ENCODE peak calls at places on chromosomes 6 and 20, in seven cellular contexts. G is gastrocnemius medialis; B is omental fat pad; Y is EL; L is activated T-helper 1 cell treated with anti-CD3 and anti-CD28 coated beads, Interleukin-2, amount 50 U/mL, for 16 hours; R is mesendoderm; S is naive thymus-derived CD8-positive, alpha-beta T cell. O is an unnamed sample.
A peak's percentile ranks its signal among the peaks of the same experiment; 100 is the strongest.

GRCh38 chr20:54606384-54606783 is 131.0 kb downstream of the DOK5 start:
- DNase-seq in S (no peak), R (no peak), G (no peak), L (no peak), B (no peak), Y (no peak), O (no peak)

GRCh38 chr20:37542281-37542680 is 14.6 kb upstream of the BLCAP start:
- DNase-seq in G (no peak), B (no peak), Y (peak; percentile 80), R (no peak), L (no peak), S (no peak), O (no peak)

GRCh38 chr6:24848461-24848860 is 49.7 kb upstream of the ARMH2 start:
- DNase-seq in R (no peak), G (no peak), L (no peak), Y (no peak), S (no peak), B (no peak), O (no peak)

GRCh38 chr6:143549630-143550268 is 38.2 kb upstream of the FUCA2 start:
- DNase-seq in S (no peak), B (no peak), R (no peak), G (no peak), L (no peak), Y (no peak), O (no peak)

GRCh38 chr6:155078331-155078745 is 83.2 kb downstream of the TIAM2 start:
- DNase-seq in B (no peak), L (no peak), Y (no peak), S (no peak), R (no peak), G (no peak), O (no peak)

GRCh38 chr20:57904706-57905105 is 194.9 kb upstream of the PMEPA1 start:
- DNase-seq in B (no peak), G (no peak), S (no peak), Y (no peak), L (no peak), R (no peak), O (no peak)

GRCh38 chr6:43799671-43800623 is 29.9 kb downstream of the VEGFA start:
- DNase-seq in G (no peak), R (no peak), Y (no peak), B (no peak), L (no peak), S (no peak), O (no peak)

GRCh38 chr20:57266251-57267157 is at the start of gene BMP7:
- DNase-seq in G (no peak), B (no peak), S (no peak), Y (no peak), R (peak; percentile 61), L (no peak), O (no peak)

GRCh38 chr6:154197176-154197850 is 158.3 kb downstream of the OPRM1 start:
- DNase-seq in R (no peak), Y (peak; percentile 37), L (no peak), G (no peak), B (no peak), S (no peak), O (no peak)

GRCh38 chr20:16419138-16419715 is 154.0 kb downstream of the KIF16B start:
- DNase-seq in Y (no peak), L (no peak), S (no peak), R (no peak), B (no peak), G (no peak), O (no peak)

GRCh38 chr20:50366270-50367103 is 143.7 kb upstream of the PTPN1 start:
- DNase-seq in L (no peak), S (no peak), R (no peak), Y (peak; percentile 61), G (no peak), B (peak; percentile 83), O (peak; percentile 67)

GRCh38 chr20:63826753-63827152 is 4.3 kb downstream of the ZBTB46 start:
- DNase-seq in L (no peak), S (no peak), R (no peak), Y (no peak), G (no peak), B (no peak), O (no peak)

GRCh38 chr20:37902504-37903313 is at the start of gene VSTM2L:
- DNase-seq in L (no peak), Y (peak; percentile 49), R (peak; percentile 56), S (no peak), B (no peak), G (no peak), O (no peak)

GRCh38 chr20:2742934-2743559 is 50.5 kb downstream of the EBF4 start:
- DNase-seq in S (peak; percentile 75), Y (peak; percentile 63), B (no peak), R (peak; percentile 82), G (no peak), L (peak; percentile 50), O (no peak)

GRCh38 chr20:33554914-33555420 is 65.1 kb downstream of the CBFA2T2 start:
- DNase-seq in R (peak; percentile 48), Y (peak; percentile 91), L (no peak), S (peak; percentile 51), G (no peak), B (no peak), O (no peak)

GRCh38 chr6:13435477-13435876 is 51.9 kb downstream of the GFOD1 start:
- DNase-seq in R (no peak), S (no peak), L (no peak), Y (no peak), B (no peak), G (no peak), O (no peak)

GRCh38 chr6:31336872-31337496 is 20.0 kb downstream of the HLA-B start:
- DNase-seq in S (no peak), R (peak; percentile 52), L (no peak), Y (no peak), B (no peak), G (no peak), O (no peak)

GRCh38 chr6:18367371-18367770 is 19.8 kb upstream of the RNF144B start:
- DNase-seq in Y (no peak), S (no peak), R (no peak), B (no peak), L (no peak), G (no peak), O (no peak)

GRCh38 chr6:80658926-80659325 is 552.5 kb downstream of the BCKDHB start:
- DNase-seq in B (no peak), S (no peak), G (no peak), Y (no peak), R (no peak), L (no peak), O (no peak)

GRCh38 chr6:127841811-127842210 is 59.0 kb downstream of the THEMIS start:
- DNase-seq in B (no peak), Y (peak; percentile 11), R (no peak), G (no peak), L (no peak), S (no peak), O (no peak)

GRCh38 chr20:51570755-51571469 is 28.4 kb upstream of the NFATC2 start:
- DNase-seq in S (no peak), Y (peak; percentile 15), B (no peak), G (peak; percentile 35), L (no peak), R (no peak), O (no peak)

GRCh38 chr6:108862479-108863191 is 14.4 kb downstream of the ARMC2 start:
- DNase-seq in G (no peak), R (no peak), B (no peak), Y (no peak), L (no peak), S (no peak), O (no peak)

GRCh38 chr20:61698598-61698960 is 367.1 kb downstream of the TAF4 start:
- DNase-seq in G (no peak), B (no peak), R (no peak), Y (no peak), S (no peak), L (no peak), O (no peak)

GRCh38 chr6:111939902-111940301 is 66.7 kb upstream of the FYN start:
- DNase-seq in G (no peak), Y (no peak), L (no peak), S (no peak), B (no peak), R (no peak), O (no peak)

GRCh38 chr20:38290829-38291581 is 13.0 kb upstream of the BPI start:
- DNase-seq in R (peak; percentile 94), S (no peak), L (no peak), G (no peak), B (no peak), Y (peak; percentile 65), O (no peak)

GRCh38 chr6:106764353-106764980 is 135.1 kb downstream of the QRSL1 start:
- DNase-seq in Y (no peak), G (no peak), B (no peak), S (no peak), L (no peak), R (no peak), O (no peak)

GRCh38 chr6:117613920-117614535 is 11.7 kb upstream of the GOPC start:
- DNase-seq in B (no peak), Y (peak; percentile 56), L (no peak), R (peak; percentile 56), G (no peak), S (no peak), O (no peak)

O was measured in breast epithelium.